ENCODE peak calls at places on chromosomes 12 and 14, in six cellular contexts. C is EL; R is T follicular helper cell; E is activated CD4-positive, alpha-beta memory T cell treated with anti-CD3 and anti-CD28 coated beads, Interleukin-2, amount 10 ng/mL, durations not matched to agents 7 days and 5 days; M is effector CD4-positive, alpha-beta T cell; L is stimulated activated CD4-positive, alpha-beta T cell treated with anti-CD3 and anti-CD28 coated beads, Interleukin-1b, Interleukin-23, amount 100 ng/mL, for 24 hours. V is an unnamed sample.

GRCh38 chr14:47040490-47040889 is 388.9 kb upstream of the RPL10L start:
- DNase-seq in C (no peak), R (no peak), E (no peak), M (no peak), L (no peak), V (peak; percentile 44)

GRCh38 chr14:58697927-58698641 is 60.3 kb downstream of the DACT1 start:
- DNase-seq in C (no peak), R (no peak), E (no peak), M (no peak), L (no peak), V (no peak)

GRCh38 chr14:23094666-23095195 is at the start of gene ACIN1:
- DNase-seq in C (peak; percentile 89), R (no peak), E (peak; percentile 75), M (no peak), L (peak; percentile 59), V (peak; percentile 79)

GRCh38 chr14:104282332-104283196 is 144.2 kb downstream of the KIF26A start:
- DNase-seq in C (no peak), R (no peak), E (no peak), M (no peak), L (no peak), V (no peak)

GRCh38 chr14:82420874-82421273 is 887.2 kb upstream of the SEL1L start:
- DNase-seq in C (no peak), R (no peak), E (no peak), M (no peak), L (no peak), V (no peak)

GRCh38 chr12:617304-617915 is 45.8 kb downstream of the NINJ2 start:
- DNase-seq in C (no peak), R (no peak), E (no peak), M (no peak), L (no peak), V (no peak)

GRCh38 chr14:23406244-23406643 is 1.8 kb downstream of the MYH6 start:
- DNase-seq in C (no peak), R (no peak), E (no peak), M (no peak), L (no peak), V (no peak)

GRCh38 chr12:26803552-26803951 is 29.4 kb downstream of the ITPR2 start:
- DNase-seq in C (peak; percentile 63), R (no peak), E (no peak), M (no peak), L (no peak), V (no peak)

GRCh38 chr12:1776139-1776975 is 44.0 kb upstream of the LRTM2 start:
- DNase-seq in C (peak; percentile 93), R (no peak), E (no peak), M (no peak), L (no peak), V (no peak)

GRCh38 chr14:103549361-103550311 is 12.8 kb downstream of the BAG5 start:
- DNase-seq in C (no peak), R (no peak), E (no peak), M (no peak), L (no peak), V (no peak)

GRCh38 chr14:95197498-95198010 is 40.2 kb upstream of the DICER1 start:
- DNase-seq in C (no peak), R (no peak), E (no peak), M (no peak), L (no peak), V (no peak)

GRCh38 chr12:104581000-104581570 is 124.3 kb downstream of the CHST11 start:
- DNase-seq in C (no peak), R (no peak), E (no peak), M (no peak), L (no peak), V (no peak)

V was measured in CMK.